ENCODE peak calls at places on chromosomes 1 and 21, in nine cellular contexts. X, F, A, H, S, D, K, G and M are unnamed samples.

GRCh38 chr1:4087530-4088420 is 187.7 kb upstream of the C1orf174 start:
- DNase-seq in G (no peak), H (no peak), F (no peak), A (no peak), X (peak), D (no peak), S (no peak), K (no peak), M (no peak)

GRCh38 chr1:26857473-26857872 is 5.5 kb upstream of the SFN start:
- DNase-seq in D (no peak), K (no peak), F (no peak), A (no peak), H (no peak), X (no peak), S (no peak), G (no peak), M (no peak)

GRCh38 chr1:175073054-175073453 is 5.4 kb downstream of the TNN start:
- DNase-seq in A (no peak), D (peak), F (peak), K (peak), X (no peak), H (no peak), S (no peak), G (peak), M (peak)

GRCh38 chr1:205926213-205926612 is 17.0 kb downstream of the SLC26A9 start:
- DNase-seq in G (no peak), X (no peak), A (no peak), K (no peak), F (no peak), H (no peak), D (no peak), S (no peak), M (no peak)

GRCh38 chr1:1924849-1925248 is 5.8 kb upstream of the TMEM52 start:
- DNase-seq in H (no peak), G (no peak), A (no peak), K (no peak), D (no peak), F (no peak), S (no peak), X (no peak), M (no peak)

GRCh38 chr1:235919797-235920475 is 53.2 kb upstream of the LYST start:
- DNase-seq in A (no peak), S (no peak), D (peak), F (no peak), K (no peak), H (peak), X (no peak), G (peak), M (peak)

GRCh38 chr21:44866780-44867179 is 6.7 kb downstream of the PTTG1IP start:
- DNase-seq in H (no peak), F (no peak), S (no peak), X (no peak), D (no peak), G (peak), A (no peak), K (peak), M (no peak)

GRCh38 chr1:117093091-117093534 is 28.4 kb downstream of the TRIM45 start:
- DNase-seq in H (peak), F (no peak), A (no peak), K (no peak), X (peak), G (peak), D (peak), S (no peak), M (peak)

GRCh38 chr1:11563560-11564069 is 84.7 kb downstream of the DISP3 start:
- DNase-seq in A (no peak), G (no peak), H (no peak), F (no peak), X (no peak), D (peak), K (peak), S (no peak), M (no peak)

GRCh38 chr1:157963713-157964112 is 29.7 kb upstream of the KIRREL1 start:
- DNase-seq in X (peak), F (peak), S (peak), G (peak), D (peak), H (peak), A (peak), K (peak), M (peak)

GRCh38 chr1:168386949-168387586 is 106.4 kb downstream of the TBX19 start:
- DNase-seq in A (peak), D (peak), K (no peak), H (no peak), F (no peak), X (no peak), S (peak), G (peak), M (no peak)

GRCh38 chr1:2480236-2480985 is 4.3 kb downstream of the PLCH2 start:
- DNase-seq in S (no peak), X (no peak), F (no peak), G (no peak), D (no peak), K (no peak), H (no peak), A (no peak), M (no peak)

GRCh38 chr1:217089239-217090014 is 366.2 kb upstream of the ESRRG start:
- DNase-seq in A (peak), S (no peak), G (peak), K (no peak), D (peak), F (no peak), H (no peak), X (no peak), M (no peak)

GRCh38 chr1:224874775-224875174 is 54.7 kb upstream of the DNAH14 start:
- DNase-seq in G (no peak), X (no peak), H (no peak), K (no peak), F (no peak), D (no peak), A (no peak), S (no peak), M (no peak)

GRCh38 chr1:51313961-51314777 is 16.2 kb downstream of the TTC39A start:
- DNase-seq in F (no peak), D (peak), X (peak), K (peak), A (no peak), G (peak), H (peak), S (no peak), M (peak)

GRCh38 chr1:233566886-233567285 is 47.0 kb upstream of the KCNK1 start:
- DNase-seq in K (no peak), A (no peak), D (no peak), H (no peak), S (no peak), F (no peak), G (no peak), X (no peak), M (no peak)

GRCh38 chr1:244291171-244291866 is 160.4 kb downstream of the ADSS2 start:
- DNase-seq in A (no peak), X (no peak), H (no peak), K (peak), D (no peak), G (no peak), S (no peak), F (no peak), M (no peak)

GRCh38 chr21:35142036-35142825 is 93.1 kb upstream of the RUNX1 start:
- DNase-seq in K (no peak), X (no peak), S (no peak), A (no peak), H (no peak), D (no peak), F (no peak), G (no peak), M (peak)

GRCh38 chr1:84121360-84121759 is 22.7 kb upstream of the PRKACB start:
- DNase-seq in X (no peak), F (no peak), A (no peak), G (no peak), K (no peak), D (no peak), S (no peak), H (no peak), M (no peak)

GRCh38 chr1:192807221-192807967 is 1.4 kb upstream of the RGS2 start:
- DNase-seq in G (peak), F (no peak), A (no peak), D (peak), H (no peak), K (peak), S (no peak), X (no peak), M (peak)

GRCh38 chr21:29888437-29888836 is 51.4 kb downstream of the GRIK1 start:
- DNase-seq in X (no peak), H (no peak), G (peak), S (no peak), F (no peak), D (peak), A (no peak), K (no peak), M (peak)

GRCh38 chr1:205714190-205714905 is 34.0 kb upstream of the SLC45A3 start:
- DNase-seq in A (no peak), S (no peak), K (peak), H (no peak), X (no peak), G (peak), D (peak), F (no peak), M (peak)

GRCh38 chr21:14916676-14917141 is 148.1 kb downstream of the NRIP1 start:
- DNase-seq in K (no peak), D (no peak), F (no peak), S (no peak), X (no peak), H (no peak), G (peak), A (no peak), M (no peak)

GRCh38 chr1:160340146-160340545 is 2.9 kb downstream of the COPA start:
- DNase-seq in A (no peak), F (no peak), H (no peak), X (no peak), K (no peak), G (no peak), S (no peak), D (no peak), M (no peak)

GRCh38 chr1:48017716-48018115 is 20.5 kb upstream of the TRABD2B start:
- DNase-seq in S (no peak), G (peak), X (no peak), A (no peak), K (no peak), H (no peak), F (no peak), D (peak), M (no peak)

GRCh38 chr1:246748006-246748405 is 23.8 kb downstream of the SCCPDH start:
- DNase-seq in D (no peak), S (no peak), X (no peak), A (no peak), F (no peak), K (peak), H (no peak), G (no peak), M (no peak)

GRCh38 chr21:44513389-44514217 is 26.4 kb downstream of the KRTAP10-1 start:
- DNase-seq in G (no peak), H (no peak), K (no peak), F (no peak), D (peak), S (no peak), A (no peak), X (no peak), M (no peak)

GRCh38 chr1:18820791-18821641 is 38.4 kb downstream of the TAS1R2 start:
- DNase-seq in F (peak), S (peak), D (peak), K (peak), X (peak), A (peak), G (peak), H (peak), M (peak)
- TF ChIP-seq CTCF in F (no peak), S (peak), D (peak), K (peak), X (peak), A (peak), G (peak), H (peak), M (peak)

GRCh38 chr1:101356604-101357443 is 120.0 kb downstream of the S1PR1 start:
- DNase-seq in D (no peak), A (no peak), F (no peak), H (no peak), X (no peak), S (no peak), K (no peak), G (no peak), M (no peak)

GRCh38 chr1:101356013-101356412 is 119.2 kb downstream of the S1PR1 start:
- DNase-seq in X (no peak), K (no peak), H (no peak), A (no peak), F (no peak), G (no peak), S (no peak), D (no peak), M (no peak)

GRCh38 chr1:101360506-101360905 is 123.7 kb downstream of the S1PR1 start:
- DNase-seq in S (no peak), A (no peak), G (no peak), F (no peak), H (no peak), D (no peak), X (no peak), K (no peak), M (peak)

DNA sequence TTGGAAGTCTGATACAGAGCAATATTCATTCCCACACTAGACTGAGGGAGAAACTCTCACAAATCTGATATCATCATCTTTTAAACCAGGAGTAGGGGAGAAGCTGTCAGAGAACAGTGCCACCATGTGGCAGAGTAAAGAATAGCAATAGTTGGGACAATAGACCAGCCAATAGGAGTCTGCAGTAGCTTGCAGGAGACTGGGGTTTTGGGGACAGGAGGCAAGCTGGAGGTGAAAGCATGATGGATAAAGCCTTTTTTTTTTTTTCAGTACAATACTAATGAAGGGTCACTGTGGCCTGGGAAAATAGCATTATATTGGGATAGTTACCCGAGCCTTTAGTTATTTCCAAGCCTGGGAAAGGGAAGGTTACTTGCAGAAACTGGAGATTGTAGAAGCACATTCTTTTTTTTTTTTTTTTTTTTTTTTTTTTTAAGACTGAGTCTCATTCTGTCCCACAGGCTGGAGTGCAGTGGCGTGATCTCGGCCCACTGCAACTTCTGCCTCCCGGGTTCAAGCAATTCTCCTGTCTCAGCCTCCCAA is 120.7 kb downstream of the S1PR1 start:
- DNase-seq in A (peak), G (peak), S (no peak), K (peak), F (peak), D (peak), X (no peak), H (peak), M (peak)
- TF ChIP-seq CTCF in A (peak), G (peak), S (peak), K (peak), F (no peak), D (peak), X (peak), H (peak), M (peak)

GRCh38 chr1:38152351-38153082 is 105.9 kb upstream of the POU3F1 start:
- DNase-seq in G (peak), S (no peak), A (no peak), K (peak), H (no peak), D (peak), X (no peak), F (no peak), M (no peak)
- TF ChIP-seq CTCF in G (no peak), S (peak), A (peak), K (no peak), H (peak), D (peak), X (no peak), F (no peak), M (peak)

GRCh38 chr1:186307445-186307844 is 67.6 kb downstream of the TPR start:
- DNase-seq in X (peak), K (no peak), S (no peak), G (no peak), A (no peak), F (no peak), D (no peak), H (no peak), M (no peak)

GRCh38 chr1:186302378-186302920 is 72.6 kb downstream of the TPR start:
- DNase-seq in G (peak), S (no peak), X (no peak), F (no peak), H (no peak), K (no peak), D (peak), A (no peak), M (peak)

GRCh38 chr1:186306533-186306932 is 68.5 kb downstream of the TPR start:
- DNase-seq in F (no peak), D (no peak), G (no peak), K (no peak), H (no peak), S (no peak), X (no peak), A (no peak), M (no peak)

GRCh38 chr1:186303911-186304310 is 71.1 kb downstream of the TPR start:
- DNase-seq in A (no peak), K (no peak), D (no peak), G (no peak), H (no peak), X (no peak), S (no peak), F (no peak), M (no peak)

DNA sequence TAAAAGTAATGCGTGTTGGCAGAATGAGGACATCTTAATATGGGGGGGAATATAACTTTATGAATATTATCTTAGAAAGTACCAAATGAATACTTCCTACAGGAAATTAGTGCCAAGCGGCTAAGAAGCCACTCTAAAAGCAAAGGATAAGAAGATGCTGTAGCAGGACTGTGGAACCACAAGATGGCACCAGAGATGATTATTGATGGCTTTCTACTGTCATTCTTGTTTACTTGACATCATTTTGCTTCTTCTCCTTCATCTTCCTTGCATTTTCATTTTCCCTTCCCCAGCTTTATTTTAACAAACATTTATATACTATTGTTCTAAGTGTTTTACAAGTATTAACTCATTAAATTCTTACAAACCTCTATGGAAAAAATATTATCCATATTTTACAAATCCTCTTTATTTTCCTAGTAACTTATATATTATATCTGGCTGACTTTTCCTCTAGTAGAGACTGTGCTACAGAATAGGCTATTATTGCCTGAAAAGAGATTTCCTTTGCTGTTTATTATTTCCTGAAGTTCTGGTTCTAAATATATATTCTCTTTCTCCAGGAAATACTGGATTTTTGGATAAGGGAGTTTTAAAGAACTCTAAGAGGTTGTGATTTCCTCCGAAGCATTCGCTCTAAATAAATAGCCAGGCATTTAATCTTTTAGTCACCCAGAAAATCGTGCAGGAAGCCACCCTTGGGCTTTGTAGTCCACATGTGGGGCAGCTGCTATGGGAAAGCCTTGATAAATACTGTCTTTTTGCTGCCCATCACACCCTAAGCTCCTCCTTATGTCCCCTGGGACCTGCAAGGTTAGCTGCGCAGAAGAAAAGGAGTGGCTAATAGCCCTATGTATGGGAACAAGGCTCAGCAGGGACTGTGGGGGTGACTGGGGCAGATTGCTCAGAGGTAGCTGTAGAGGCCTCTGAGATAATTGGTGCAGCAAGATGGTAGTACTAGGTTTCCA is 69.8 kb downstream of the TPR start:
- DNase-seq in X (no peak), D (peak), F (no peak), K (peak), G (peak), A (no peak), S (no peak), H (no peak), M (peak)
- TF ChIP-seq CTCF in X (no peak), D (peak), F (no peak), K (peak), G (peak), A (peak), S (peak), H (peak), M (peak)

DNA sequence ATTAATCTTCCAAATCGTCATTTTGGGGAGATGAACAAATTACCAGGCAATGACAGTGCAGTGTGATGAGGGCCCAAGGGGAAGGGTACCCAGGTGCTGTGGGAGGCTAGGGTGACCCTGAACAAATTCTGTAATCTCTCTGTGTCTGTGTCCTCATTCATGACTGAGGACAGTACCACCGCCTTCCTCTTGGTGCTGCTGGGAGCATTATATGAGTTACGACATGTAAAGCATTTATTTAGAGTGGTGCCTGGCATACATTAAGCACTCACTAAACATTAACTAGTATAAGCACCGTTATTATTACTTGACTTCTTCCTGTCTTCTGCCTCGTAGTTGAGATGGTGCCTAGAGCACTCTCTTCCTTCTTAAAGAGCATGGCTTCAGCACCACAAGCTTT is 468.2 kb upstream of the VAMP3 start:
- DNase-seq in H (no peak), S (no peak), X (no peak), G (no peak), K (no peak), F (no peak), A (no peak), D (no peak), M (no peak)
- TF ChIP-seq CTCF in H (peak), S (peak), X (no peak), G (no peak), K (no peak), F (no peak), A (no peak), D (no peak), M (peak)

GRCh38 chr1:100456880-100457279 is 81.1 kb upstream of the GPR88 start:
- DNase-seq in A (no peak), H (no peak), K (no peak), X (no peak), D (no peak), G (no peak), S (no peak), F (no peak), M (no peak)

GRCh38 chr1:100452641-100453040 is 85.3 kb upstream of the GPR88 start:
- DNase-seq in D (no peak), H (peak), G (no peak), S (no peak), F (no peak), A (no peak), K (no peak), X (no peak), M (no peak)

GRCh38 chr1:100458925-100459814 is 78.8 kb upstream of the GPR88 start:
- DNase-seq in A (peak), K (peak), D (peak), S (no peak), G (peak), H (peak), F (peak), X (peak), M (peak)

GRCh38 chr1:100457683-100458082 is 80.3 kb upstream of the GPR88 start:
- DNase-seq in F (no peak), H (no peak), G (no peak), S (no peak), A (no peak), D (no peak), X (no peak), K (no peak), M (no peak)

GRCh38 chr1:100455478-100456072 is 82.4 kb upstream of the GPR88 start:
- DNase-seq in S (no peak), H (no peak), D (peak), G (peak), X (no peak), K (peak), A (no peak), F (no peak), M (peak)
- TF ChIP-seq CTCF in S (peak), H (peak), D (peak), G (peak), X (peak), K (no peak), A (peak), F (no peak), M (peak)